ENCODE peak calls at places on chromosome 9, in seven cellular contexts. U, T, H, S, Q, W and Y are unnamed samples.

GRCh38 chr9:94110821-94111252 is 26.6 kb downstream of the PTPDC1 start:
- DNase-seq in S (no peak), H (peak), W (no peak), T (peak), U (no peak), Q (no peak), Y (no peak)

GRCh38 chr9:14326264-14326826 is 12.4 kb upstream of the NFIB start:
- DNase-seq in H (peak), U (no peak), T (peak), Q (peak), W (no peak), S (no peak), Y (no peak)

GRCh38 chr9:128340691-128341434 is 536 bp downstream of the SLC27A4 start:
- DNase-seq in S (no peak), Q (no peak), U (no peak), T (peak), W (no peak), H (no peak), Y (no peak)

GRCh38 chr9:133141833-133142594 is 21.0 kb upstream of the RALGDS start:
- DNase-seq in T (no peak), Q (peak), S (no peak), W (no peak), U (peak), H (no peak), Y (peak)

GRCh38 chr9:128150594-128151342 is 1.5 kb downstream of the LCN2 start:
- DNase-seq in W (no peak), S (no peak), T (no peak), Q (peak), H (no peak), U (no peak), Y (peak)

GRCh38 chr9:20984471-20984870 is 47.0 kb downstream of the HACD4 start:
- DNase-seq in U (no peak), Q (no peak), S (no peak), T (no peak), H (no peak), W (no peak), Y (no peak)

GRCh38 chr9:129309041-129309430 is 131.0 kb upstream of the IER5L start:
- DNase-seq in Q (no peak), W (no peak), H (no peak), U (no peak), T (no peak), S (no peak), Y (no peak)

GRCh38 chr9:7988644-7989280 is 189.2 kb upstream of the DMAC1 start:
- DNase-seq in Q (no peak), S (no peak), H (no peak), U (no peak), W (no peak), T (no peak), Y (no peak)

GRCh38 chr9:86230858-86231257 is 28.6 kb downstream of the C9orf153 start:
- DNase-seq in W (no peak), Q (no peak), U (no peak), S (no peak), T (no peak), H (no peak), Y (no peak)

GRCh38 chr9:6759114-6759977 is 1.6 kb downstream of the KDM4C start:
- DNase-seq in W (no peak), H (peak), S (peak), T (peak), U (no peak), Q (peak), Y (peak)

GRCh38 chr9:77177143-77177893 is at the start of gene VPS13A:
- DNase-seq in W (peak), T (peak), S (peak), U (peak), Q (peak), H (peak), Y (peak)

GRCh38 chr9:133509179-133510083 is 15.3 kb downstream of the MYMK start:
- DNase-seq in T (peak), H (no peak), W (no peak), U (no peak), Q (no peak), S (no peak), Y (no peak)

GRCh38 chr9:124284237-124284831 is 26.6 kb downstream of the NEK6 start:
- DNase-seq in S (no peak), T (no peak), Q (no peak), U (peak), H (no peak), W (no peak), Y (no peak)

GRCh38 chr9:89008346-89009048 is 17.2 kb downstream of the S1PR3 start:
- DNase-seq in W (no peak), Q (no peak), U (no peak), S (no peak), T (no peak), H (no peak), Y (no peak)

GRCh38 chr9:93468763-93469456 is 15.5 kb upstream of the FAM120AOS start:
- DNase-seq in T (peak), U (no peak), S (no peak), W (no peak), H (peak), Q (no peak), Y (no peak)

GRCh38 chr9:77647267-77647658 is 859 bp downstream of the GNA14 start:
- DNase-seq in T (no peak), U (no peak), Q (no peak), W (no peak), H (no peak), S (no peak), Y (no peak)

GRCh38 chr9:129197978-129198736 is 20.1 kb upstream of the IER5L start:
- DNase-seq in T (peak), W (no peak), H (peak), Q (no peak), U (peak), S (no peak), Y (no peak)

GRCh38 chr9:17776735-17777134 is 197.9 kb downstream of the SH3GL2 start:
- DNase-seq in T (no peak), S (no peak), W (no peak), H (no peak), Q (no peak), U (peak), Y (no peak)

GRCh38 chr9:87122947-87123685 is 175.8 kb upstream of the GAS1 start:
- DNase-seq in H (peak), S (no peak), U (no peak), W (no peak), T (peak), Q (no peak), Y (no peak)

GRCh38 chr9:129665008-129665771 is at the start of gene PRRX2:
- DNase-seq in Q (no peak), U (peak), S (no peak), H (no peak), W (no peak), T (peak), Y (no peak)

GRCh38 chr9:137357166-137357565 is 55.1 kb upstream of the NRARP start:
- DNase-seq in Q (no peak), H (peak), S (no peak), W (no peak), T (no peak), U (no peak), Y (no peak)

GRCh38 chr9:131520448-131520847 is 10.6 kb downstream of the UCK1 start:
- DNase-seq in H (no peak), Q (no peak), S (no peak), T (no peak), U (no peak), W (no peak), Y (no peak)

GRCh38 chr9:127689332-127690000 is 17.3 kb upstream of the CFAP157 start:
- DNase-seq in T (no peak), W (no peak), S (no peak), H (no peak), Q (no peak), U (no peak), Y (no peak)

GRCh38 chr9:23596913-23597634 is 229.0 kb downstream of the ELAVL2 start:
- DNase-seq in S (no peak), W (no peak), T (no peak), H (no peak), Q (no peak), U (no peak), Y (no peak)

GRCh38 chr9:23774266-23774665 is 51.8 kb downstream of the ELAVL2 start:
- DNase-seq in Q (no peak), S (no peak), W (no peak), U (no peak), T (peak), H (no peak), Y (no peak)

GRCh38 chr9:31677877-31678276 is 706.6 kb upstream of the ACO1 start:
- DNase-seq in H (no peak), W (no peak), Q (no peak), U (no peak), T (no peak), S (no peak), Y (no peak)

GRCh38 chr9:84998639-84999038 is 329.1 kb downstream of the NTRK2 start:
- DNase-seq in U (no peak), W (no peak), H (no peak), T (no peak), S (no peak), Q (no peak), Y (no peak)

GRCh38 chr9:134602547-134603362 is 38.8 kb upstream of the COL5A1 start:
- DNase-seq in H (peak), U (no peak), T (peak), W (no peak), S (no peak), Q (no peak), Y (no peak)

GRCh38 chr9:16501098-16501663 is 369.3 kb downstream of the BNC2 start:
- DNase-seq in W (no peak), U (no peak), H (peak), Q (no peak), T (peak), S (no peak), Y (no peak)

GRCh38 chr9:79745752-79746336 is 174.1 kb downstream of the TLE4 start:
- DNase-seq in Q (no peak), S (no peak), H (no peak), U (no peak), T (no peak), W (no peak), Y (no peak)

GRCh38 chr9:71854811-71855210 is 56.2 kb downstream of the ABHD17B start:
- DNase-seq in T (no peak), H (no peak), S (no peak), Q (no peak), U (no peak), W (no peak), Y (no peak)

GRCh38 chr9:19634881-19635280 is 154.0 kb downstream of the SLC24A2 start:
- DNase-seq in H (no peak), T (no peak), Q (no peak), U (no peak), W (no peak), S (no peak), Y (no peak)

GRCh38 chr9:28764532-28764931 is 1191.3 kb upstream of the C9orf72 start:
- DNase-seq in T (no peak), U (no peak), Q (no peak), S (no peak), W (no peak), H (no peak), Y (no peak)

GRCh38 chr9:125233678-125234077 is 7.5 kb downstream of the HSPA5 start:
- DNase-seq in S (no peak), T (peak), U (no peak), H (peak), W (no peak), Q (no peak), Y (no peak)

GRCh38 chr9:80509358-80509757 is 937.6 kb downstream of the TLE4 start:
- DNase-seq in H (no peak), U (no peak), T (no peak), W (no peak), Q (no peak), S (no peak), Y (no peak)

GRCh38 chr9:137116027-137116507 is 1.5 kb upstream of the DPP7 start:
- DNase-seq in U (no peak), T (no peak), Q (peak), W (no peak), H (peak), S (no peak), Y (no peak)

GRCh38 chr9:8140557-8140956 is 341.0 kb upstream of the DMAC1 start:
- DNase-seq in U (no peak), Q (no peak), W (no peak), T (no peak), H (no peak), S (no peak), Y (no peak)

GRCh38 chr9:137156567-137157375 is 13.1 kb downstream of the LRRC26 start:
- DNase-seq in S (peak), U (peak), W (peak), H (peak), T (peak), Q (peak), Y (peak)

GRCh38 chr9:85941617-85941930 is 628 bp downstream of the NAA35 start:
- DNase-seq in U (no peak), S (no peak), Q (no peak), H (no peak), W (no peak), T (no peak), Y (no peak)